ENCODE peak calls at places on chromosomes 5 and 9, in ten cellular contexts. A is NCI-H2029 treated with DMSO at 0.1 percent for 48 hours; P is NCI-H510A treated with DMSO at 0.1 percent for 48 hours; O is activated CD4-positive, alpha-beta T cell treated with anti-CD3 and anti-CD28 coated beads, Interleukin-2, amount 50 U/mL, for 48 hours; Z is A172; W is BE2C; F is RCC 7860; M is foreskin melanocyte; V is heart left ventricle; R is stimulated activated CD8-positive, alpha-beta memory T cell treated with anti-CD3 and anti-CD28 coated beads, Interleukin-7, amount 100 ng/mL, for 48 hours. Y is an unnamed sample.

GRCh38 chr9:111013250-111013649 is 25.0 kb downstream of the LPAR1 start:
- DNase-seq in A (no peak), P (no peak), O (no peak), Z (no peak), W (no peak), F (no peak), M (no peak), V (no peak), R (no peak), Y (no peak)

GRCh38 chr9:97993000-97993399 is 9.9 kb downstream of the ANP32B start:
- DNase-seq in A (no peak), P (no peak), O (no peak), Z (no peak), W (no peak), F (no peak), M (no peak), V (no peak), R (no peak), Y (no peak)

GRCh38 chr9:82109626-82110025 is 121.1 kb downstream of the SPATA31D1 start:
- DNase-seq in A (no peak), P (no peak), O (no peak), Z (no peak), W (no peak), F (no peak), M (no peak), V (no peak), R (no peak), Y (no peak)

GRCh38 chr9:34386656-34387055 is 10.0 kb upstream of the MYORG start:
- DNase-seq in A (no peak), P (no peak), O (no peak), Z (no peak), W (no peak), F (no peak), M (no peak), V (no peak), R (no peak), Y (no peak)

GRCh38 chr9:17613723-17614122 is 34.9 kb downstream of the SH3GL2 start:
- DNase-seq in A (no peak), P (peak), O (no peak), Z (peak), W (no peak), F (no peak), M (peak), V (no peak), R (no peak), Y (no peak)

GRCh38 chr9:136697821-136698526 is 10.7 kb upstream of the AGPAT2 start:
- DNase-seq in A (no peak), P (no peak), O (no peak), Z (no peak), W (no peak), F (peak), M (no peak), V (no peak), R (no peak), Y (no peak)

GRCh38 chr5:120139039-120139438 is 325.1 kb upstream of the PRR16 start:
- DNase-seq in A (no peak), P (no peak), O (no peak), Z (peak), W (no peak), F (peak), M (peak), V (no peak), R (no peak), Y (no peak)

GRCh38 chr9:68969538-68969937 is 44.4 kb downstream of the PRKACG start:
- DNase-seq in A (peak), P (no peak), O (no peak), Z (no peak), W (no peak), F (no peak), M (no peak), V (no peak), R (no peak), Y (no peak)

GRCh38 chr9:34046784-34047379 is 1.8 kb downstream of the UBAP2 start:
- DNase-seq in A (no peak), P (no peak), O (peak), Z (no peak), W (no peak), F (no peak), M (peak), V (no peak), R (peak), Y (no peak)